ENCODE peak calls at places on chromosomes 16 and 17, in eight cellular contexts. One of them, this sample, is unnamed.

GRCh38 chr17:65000798-65001197 is 55.7 kb downstream of the GNA13 start:
- DNase-seq in GM12892: no peak
- DNase-seq in lower leg skin: peak
- DNase-seq in esophagus muscularis mucosa: no peak
- DNase-seq in body of pancreas: no peak
- DNase-seq in erythroblast: no peak
- DNase-seq in spleen: no peak
- DNase-seq in A549: no peak
- DNase-seq in this sample: no peak

GRCh38 chr16:18839555-18839954 is 38.2 kb upstream of the ARL6IP1 start:
- DNase-seq in lower leg skin: no peak
- DNase-seq in spleen: no peak
- DNase-seq in A549: no peak
- DNase-seq in esophagus muscularis mucosa: no peak
- DNase-seq in GM12892: no peak
- DNase-seq in body of pancreas: no peak
- DNase-seq in erythroblast: no peak
- DNase-seq in this sample: no peak

GRCh38 chr16:17311333-17312099 is 159.2 kb downstream of the XYLT1 start:
- DNase-seq in A549: no peak
- DNase-seq in lower leg skin: no peak
- DNase-seq in GM12892: no peak
- DNase-seq in body of pancreas: no peak
- DNase-seq in erythroblast: no peak
- DNase-seq in esophagus muscularis mucosa: no peak
- DNase-seq in spleen: no peak
- DNase-seq in this sample: no peak

GRCh38 chr16:89365044-89365467 is 125.3 kb downstream of the ANKRD11 start:
- DNase-seq in esophagus muscularis mucosa: no peak
- DNase-seq in spleen: no peak
- DNase-seq in GM12892: no peak
- DNase-seq in erythroblast: no peak
- DNase-seq in A549: no peak
- DNase-seq in lower leg skin: no peak
- DNase-seq in body of pancreas: no peak
- DNase-seq in this sample: no peak

GRCh38 chr17:75854881-75855309 is 240 bp downstream of the WBP2 start:
- DNase-seq in spleen: no peak
- DNase-seq in erythroblast: no peak
- DNase-seq in body of pancreas: no peak
- DNase-seq in lower leg skin: no peak
- DNase-seq in esophagus muscularis mucosa: no peak
- DNase-seq in GM12892: no peak
- DNase-seq in A549: peak
- DNase-seq in this sample: no peak

GRCh38 chr17:50565559-50566350 is 5.2 kb downstream of the CACNA1G start:
- DNase-seq in A549: peak
- DNase-seq in spleen: no peak
- DNase-seq in erythroblast: peak
- DNase-seq in esophagus muscularis mucosa: no peak
- DNase-seq in GM12892: no peak
- DNase-seq in body of pancreas: no peak
- DNase-seq in lower leg skin: no peak
- DNase-seq in this sample: no peak

GRCh38 chr16:4082474-4083044 is 33.7 kb downstream of the ADCY9 start:
- DNase-seq in body of pancreas: no peak
- DNase-seq in spleen: no peak
- DNase-seq in A549: no peak
- DNase-seq in lower leg skin: no peak
- DNase-seq in esophagus muscularis mucosa: no peak
- DNase-seq in GM12892: no peak
- DNase-seq in erythroblast: no peak
- DNase-seq in this sample: no peak

GRCh38 chr17:31216053-31216751 is 80.8 kb downstream of the OMG start:
- DNase-seq in spleen: no peak
- DNase-seq in A549: peak
- DNase-seq in erythroblast: peak
- DNase-seq in esophagus muscularis mucosa: no peak
- DNase-seq in GM12892: no peak
- DNase-seq in body of pancreas: no peak
- DNase-seq in lower leg skin: no peak
- DNase-seq in this sample: no peak

GRCh38 chr16:85380905-85381737 is 232.0 kb upstream of the GSE1 start:
- DNase-seq in spleen: no peak
- DNase-seq in body of pancreas: no peak
- DNase-seq in A549: no peak
- DNase-seq in lower leg skin: no peak
- DNase-seq in GM12892: no peak
- DNase-seq in erythroblast: no peak
- DNase-seq in esophagus muscularis mucosa: no peak
- DNase-seq in this sample: no peak

GRCh38 chr16:53029971-53030370 is 22.7 kb downstream of the CHD9NB start:
- DNase-seq in erythroblast: no peak
- DNase-seq in lower leg skin: no peak
- DNase-seq in spleen: no peak
- DNase-seq in esophagus muscularis mucosa: no peak
- DNase-seq in GM12892: no peak
- DNase-seq in body of pancreas: no peak
- DNase-seq in A549: no peak
- DNase-seq in this sample: no peak

GRCh38 chr16:48608452-48608851 is 1.5 kb downstream of the N4BP1 start:
- DNase-seq in spleen: no peak
- DNase-seq in esophagus muscularis mucosa: no peak
- DNase-seq in GM12892: peak
- DNase-seq in lower leg skin: no peak
- DNase-seq in body of pancreas: no peak
- DNase-seq in erythroblast: peak
- DNase-seq in A549: no peak
- DNase-seq in this sample: no peak

GRCh38 chr16:35214840-35215239 is 1755.4 kb downstream of the TP53TG3F start:
- DNase-seq in body of pancreas: no peak
- DNase-seq in A549: no peak
- DNase-seq in GM12892: no peak
- DNase-seq in erythroblast: no peak
- DNase-seq in esophagus muscularis mucosa: no peak
- DNase-seq in spleen: peak
- DNase-seq in lower leg skin: no peak
- DNase-seq in this sample: no peak

GRCh38 chr17:27919120-27919519 is 26.0 kb upstream of the LYRM9 start:
- DNase-seq in GM12892: no peak
- DNase-seq in erythroblast: peak
- DNase-seq in body of pancreas: peak
- DNase-seq in A549: no peak
- DNase-seq in lower leg skin: peak
- DNase-seq in spleen: no peak
- DNase-seq in esophagus muscularis mucosa: no peak
- DNase-seq in this sample: no peak

GRCh38 chr17:29664743-29665479 is 42.2 kb upstream of the CORO6 start:
- DNase-seq in lower leg skin: no peak
- DNase-seq in body of pancreas: no peak
- DNase-seq in esophagus muscularis mucosa: no peak
- DNase-seq in GM12892: no peak
- DNase-seq in A549: peak
- DNase-seq in spleen: no peak
- DNase-seq in erythroblast: no peak
- DNase-seq in this sample: peak

GRCh38 chr16:3235856-3236669 is 1.1 kb upstream of the ZNF200 start:
- DNase-seq in esophagus muscularis mucosa: no peak
- DNase-seq in spleen: peak
- DNase-seq in erythroblast: peak
- DNase-seq in lower leg skin: peak
- DNase-seq in A549: no peak
- DNase-seq in body of pancreas: peak
- DNase-seq in GM12892: no peak
- DNase-seq in this sample: no peak

GRCh38 chr17:41970901-41971331 is 4.3 kb downstream of the CNP start:
- DNase-seq in lower leg skin: no peak
- DNase-seq in spleen: no peak
- DNase-seq in erythroblast: no peak
- DNase-seq in A549: no peak
- DNase-seq in body of pancreas: no peak
- DNase-seq in GM12892: no peak
- DNase-seq in esophagus muscularis mucosa: no peak
- DNase-seq in this sample: no peak
- TF ChIP-seq POLR2A in lower leg skin: no peak
- TF ChIP-seq POLR2A in spleen: no peak
- TF ChIP-seq POLR2A in erythroblast: no peak
- TF ChIP-seq POLR2A in A549: no peak
- TF ChIP-seq POLR2A in body of pancreas: no peak
- TF ChIP-seq POLR2A in GM12892: no peak
- TF ChIP-seq POLR2A in esophagus muscularis mucosa: no peak
- TF ChIP-seq POLR2A in this sample: no peak

GRCh38 chr16:70523621-70524405 is at the start of gene SF3B3:
- DNase-seq in GM12892: peak
- DNase-seq in esophagus muscularis mucosa: peak
- DNase-seq in lower leg skin: peak
- DNase-seq in spleen: peak
- DNase-seq in body of pancreas: peak
- DNase-seq in A549: peak
- DNase-seq in erythroblast: peak
- DNase-seq in this sample: peak
- TF ChIP-seq POLR2A in GM12892: peak
- TF ChIP-seq POLR2A in esophagus muscularis mucosa: peak
- TF ChIP-seq POLR2A in lower leg skin: peak
- TF ChIP-seq POLR2A in spleen: no peak
- TF ChIP-seq POLR2A in body of pancreas: peak
- TF ChIP-seq POLR2A in A549: peak
- TF ChIP-seq POLR2A in erythroblast: peak
- TF ChIP-seq POLR2A in this sample: peak

GRCh38 chr16:23907903-23908302 is 72.1 kb downstream of the PRKCB start:
- DNase-seq in body of pancreas: no peak
- DNase-seq in lower leg skin: no peak
- DNase-seq in A549: no peak
- DNase-seq in GM12892: no peak
- DNase-seq in esophagus muscularis mucosa: no peak
- DNase-seq in erythroblast: no peak
- DNase-seq in spleen: no peak
- DNase-seq in this sample: no peak
- TF ChIP-seq POLR2A in body of pancreas: no peak
- TF ChIP-seq POLR2A in lower leg skin: no peak
- TF ChIP-seq POLR2A in A549: no peak
- TF ChIP-seq POLR2A in GM12892: no peak
- TF ChIP-seq POLR2A in esophagus muscularis mucosa: no peak
- TF ChIP-seq POLR2A in erythroblast: no peak
- TF ChIP-seq POLR2A in spleen: no peak
- TF ChIP-seq POLR2A in this sample: no peak

GRCh38 chr17:2215616-2216364 is 87.8 kb downstream of the SMG6 start:
- DNase-seq in erythroblast: peak
- DNase-seq in GM12892: peak
- DNase-seq in A549: no peak
- DNase-seq in body of pancreas: no peak
- DNase-seq in esophagus muscularis mucosa: no peak
- DNase-seq in lower leg skin: peak
- DNase-seq in spleen: peak
- DNase-seq in this sample: peak
- TF ChIP-seq POLR2A in erythroblast: peak
- TF ChIP-seq POLR2A in GM12892: peak
- TF ChIP-seq POLR2A in A549: no peak
- TF ChIP-seq POLR2A in body of pancreas: no peak
- TF ChIP-seq POLR2A in esophagus muscularis mucosa: no peak
- TF ChIP-seq POLR2A in lower leg skin: no peak
- TF ChIP-seq POLR2A in spleen: peak
- TF ChIP-seq POLR2A in this sample: no peak

GRCh38 chr17:4939554-4939803 is 367 bp downstream of the SLC25A11 start:
- DNase-seq in GM12892: no peak
- DNase-seq in body of pancreas: no peak
- DNase-seq in spleen: peak
- DNase-seq in erythroblast: no peak
- DNase-seq in A549: no peak
- DNase-seq in esophagus muscularis mucosa: no peak
- DNase-seq in lower leg skin: peak
- DNase-seq in this sample: no peak

GRCh38 chr17:4938670-4939553 is 934 bp downstream of the SLC25A11 start:
- DNase-seq in A549: no peak
- DNase-seq in esophagus muscularis mucosa: no peak
- DNase-seq in body of pancreas: no peak
- DNase-seq in GM12892: no peak
- DNase-seq in lower leg skin: no peak
- DNase-seq in spleen: peak
- DNase-seq in erythroblast: peak
- DNase-seq in this sample: no peak

GRCh38 chr17:4940625-4941021 is 555 bp downstream of the RNF167 start:
- DNase-seq in esophagus muscularis mucosa: no peak
- DNase-seq in lower leg skin: no peak
- DNase-seq in A549: no peak
- DNase-seq in GM12892: no peak
- DNase-seq in erythroblast: peak
- DNase-seq in spleen: peak
- DNase-seq in body of pancreas: no peak
- DNase-seq in this sample: no peak

GRCh38 chr17:4941027-4941610 is 1.1 kb downstream of the RNF167 start:
- DNase-seq in body of pancreas: no peak
- DNase-seq in GM12892: no peak
- DNase-seq in lower leg skin: no peak
- DNase-seq in erythroblast: peak
- DNase-seq in esophagus muscularis mucosa: no peak
- DNase-seq in A549: no peak
- DNase-seq in spleen: no peak
- DNase-seq in this sample: no peak

DNA sequence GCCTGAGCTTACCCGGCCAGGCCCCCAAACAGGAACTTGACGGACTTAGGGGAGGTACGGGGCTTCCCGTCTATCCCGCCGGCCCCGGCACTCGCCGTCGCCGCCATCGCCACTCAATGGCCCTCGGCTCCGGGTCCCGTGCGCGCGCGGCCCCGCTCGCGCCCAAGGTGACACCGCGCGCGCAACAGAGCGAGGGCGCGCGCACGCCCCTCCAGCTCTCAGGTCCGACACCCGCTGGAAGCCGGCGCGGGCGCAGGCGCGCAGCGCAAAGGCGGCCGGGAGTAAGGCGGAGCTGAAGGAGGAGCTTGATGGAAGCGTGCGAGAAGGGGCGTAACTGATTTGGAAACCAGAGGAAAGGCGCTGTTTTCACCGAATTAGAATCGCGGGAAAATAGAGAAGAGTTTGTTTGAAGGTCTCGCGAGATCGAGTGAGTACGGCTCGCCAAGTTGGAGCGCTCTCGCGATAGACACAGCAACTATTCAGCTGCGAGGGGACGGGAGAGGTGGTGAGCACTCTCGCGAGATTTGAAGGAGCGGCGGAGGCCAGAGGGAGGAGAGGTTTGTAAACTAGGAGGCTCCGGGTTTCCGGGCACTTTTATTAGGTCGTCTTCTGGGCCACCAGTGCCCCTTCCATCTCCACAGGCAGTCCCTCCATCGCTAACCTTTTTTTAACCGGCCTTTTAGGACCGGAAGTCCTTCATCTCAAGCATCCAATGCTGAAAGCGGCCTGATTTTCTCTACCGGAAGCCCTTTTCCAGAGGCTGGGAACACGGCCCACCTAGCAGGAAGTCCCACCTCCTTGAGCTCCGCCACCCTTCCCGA is at the start of the genes RNF167 and SLC25A11:
- DNase-seq in A549: peak
- DNase-seq in esophagus muscularis mucosa: peak
- DNase-seq in spleen: peak
- DNase-seq in GM12892: peak
- DNase-seq in lower leg skin: peak
- DNase-seq in erythroblast: peak
- DNase-seq in body of pancreas: peak
- DNase-seq in this sample: peak
- TF ChIP-seq POLR2A in A549: peak
- TF ChIP-seq POLR2A in esophagus muscularis mucosa: peak
- TF ChIP-seq POLR2A in spleen: peak
- TF ChIP-seq POLR2A in GM12892: peak
- TF ChIP-seq POLR2A in lower leg skin: no peak
- TF ChIP-seq POLR2A in erythroblast: peak
- TF ChIP-seq POLR2A in body of pancreas: peak
- TF ChIP-seq POLR2A in this sample: peak

This sample was measured in H54.